ENCODE peak calls at places on chromosomes 6 and 20, in five cellular contexts. C is fibroblast of pulmonary artery; Q is naive thymus-derived CD8-positive, alpha-beta T cell; F is nucleus accumbens; M is NCI-H1436. G is an unnamed sample.

GRCh38 chr6:46044876-46045617 is 29.4 kb upstream of the CLIC5 start:
- DNase-seq in F (no peak), M (no peak), Q (no peak), C (peak), G (no peak)

GRCh38 chr6:149271348-149272340 is 45.9 kb upstream of the TAB2 start:
- DNase-seq in M (no peak), C (peak), F (no peak), Q (peak), G (no peak)

GRCh38 chr20:50172347-50173013 is 18.1 kb upstream of the CEBPB start:
- DNase-seq in M (peak), Q (no peak), C (peak), F (peak), G (no peak)

GRCh38 chr6:106181664-106182418 is 95.7 kb downstream of the PRDM1 start:
- DNase-seq in M (no peak), Q (no peak), C (peak), F (no peak), G (no peak)

GRCh38 chr20:58662142-58662473 is 11.0 kb downstream of the STX16 start:
- DNase-seq in F (no peak), M (no peak), C (no peak), Q (no peak), G (no peak)

GRCh38 chr6:67175091-67175490 is 1460.0 kb upstream of the ADGRB3 start:
- DNase-seq in F (no peak), C (no peak), M (no peak), Q (no peak), G (no peak)

GRCh38 chr6:42338573-42339218 is 113.0 kb downstream of the TRERF1 start:
- DNase-seq in M (no peak), C (peak), F (no peak), Q (no peak), G (no peak)

GRCh38 chr6:166683477-166683876 is 56.4 kb upstream of the RPS6KA2 start:
- DNase-seq in C (peak), Q (no peak), M (no peak), F (no peak), G (no peak)

GRCh38 chr20:25284131-25284601 is 36.3 kb downstream of the PYGB start:
- DNase-seq in M (no peak), C (no peak), F (no peak), Q (no peak), G (no peak)

GRCh38 chr6:45599053-45599452 is 221.3 kb upstream of the SUPT3H start:
- DNase-seq in M (no peak), F (no peak), C (peak), Q (no peak), G (no peak)

GRCh38 chr20:12012241-12013222 is 94.8 kb downstream of the BTBD3 start:
- DNase-seq in C (peak), M (no peak), Q (no peak), F (peak), G (peak)

GRCh38 chr6:40714143-40714542 is 127.0 kb upstream of the LRFN2 start:
- DNase-seq in Q (no peak), M (no peak), F (no peak), C (no peak), G (no peak)

GRCh38 chr6:101195581-101195980 is 197.9 kb upstream of the GRIK2 start:
- DNase-seq in F (no peak), Q (no peak), C (peak), M (no peak), G (no peak)

GRCh38 chr20:57089701-57090144 is 176.7 kb downstream of the BMP7 start:
- DNase-seq in Q (peak), F (peak), C (peak), M (no peak), G (peak)

GRCh38 chr6:98946877-98947410 is 802 bp downstream of the FBXL4 start:
- DNase-seq in C (peak), Q (peak), F (no peak), M (peak), G (peak)

GRCh38 chr6:2275207-2275891 is 29.9 kb upstream of the GMDS start:
- DNase-seq in M (no peak), C (peak), F (no peak), Q (no peak), G (no peak)

GRCh38 chr20:64116541-64117423 is 9.4 kb upstream of the NPBWR2 start:
- DNase-seq in M (no peak), C (no peak), Q (no peak), F (no peak), G (no peak)

GRCh38 chr6:42378125-42378524 is 73.6 kb downstream of the TRERF1 start:
- DNase-seq in F (no peak), M (no peak), C (no peak), Q (peak), G (peak)

GRCh38 chr20:5899444-5899843 is 50.9 kb downstream of the TRMT6 start:
- DNase-seq in Q (no peak), C (no peak), M (no peak), F (no peak), G (no peak)

GRCh38 chr6:152127429-152128165 is 320.1 kb downstream of the ESR1 start:
- DNase-seq in F (no peak), M (no peak), Q (no peak), C (no peak), G (no peak)

GRCh38 chr6:84842526-84843161 is 78.2 kb upstream of the TBX18 start:
- DNase-seq in F (no peak), Q (no peak), C (peak), M (no peak), G (no peak)

GRCh38 chr6:33154349-33154748 is 37.9 kb downstream of the COL11A2 start:
- DNase-seq in M (no peak), C (no peak), F (no peak), Q (no peak), G (no peak)

GRCh38 chr6:10033223-10033829 is 381.5 kb downstream of the TFAP2A start:
- DNase-seq in M (no peak), F (no peak), Q (no peak), C (peak), G (no peak)

GRCh38 chr6:1796706-1797529 is 187.2 kb downstream of the FOXC1 start:
- DNase-seq in F (no peak), C (no peak), Q (no peak), M (no peak), G (no peak)

GRCh38 chr6:134230940-134231339 is 87.0 kb downstream of the SGK1 start:
- DNase-seq in C (no peak), M (no peak), F (no peak), Q (no peak), G (no peak)

GRCh38 chr20:47886454-47887041 is 101.3 kb upstream of the SULF2 start:
- DNase-seq in M (no peak), Q (no peak), F (no peak), C (no peak), G (no peak)

GRCh38 chr6:29568021-29568420 is 8.5 kb upstream of the UBD start:
- DNase-seq in F (no peak), M (no peak), C (no peak), Q (no peak), G (no peak)

G was measured in naive thymus-derived CD4-positive, alpha-beta T cell.